ENCODE peak calls at places on chromosomes 5 and 9, in seven cellular contexts. N is Peyer's patch, G is GM23248, M is kidney epithelial cell, E is SJSA1, W is esophagus squamous epithelium, I is aorta. J is an unnamed sample. For H3K36me3, the result is how much of the 10 kb centered on the place peaks cover.

GRCh38 chr9:89413963-89414638 is 83.8 kb downstream of the SEMA4D start:
- DNase-seq in M (no peak), N (no peak), I (no peak), G (no peak), E (no peak), W (no peak), J (no peak)

GRCh38 chr5:90421136-90421535 is 11.6 kb upstream of the CETN3 start:
- DNase-seq in N (no peak), M (no peak), E (no peak), G (peak), W (no peak), I (no peak), J (no peak)

GRCh38 chr9:109245300-109245897 is 75.5 kb downstream of the EPB41L4B start:
- DNase-seq in I (no peak), N (no peak), M (no peak), W (no peak), G (no peak), E (no peak), J (no peak)

GRCh38 chr5:95907740-95908706 is 53.6 kb downstream of the ELL2 start:
- DNase-seq in G (no peak), M (no peak), I (no peak), N (no peak), W (no peak), E (no peak), J (no peak)

GRCh38 chr5:151408633-151409243 is 38.7 kb upstream of the SLC36A1 start:
- DNase-seq in G (no peak), N (no peak), E (no peak), W (no peak), M (no peak), I (no peak), J (no peak)

GRCh38 chr9:22986556-22986955 is 539.9 kb downstream of the DMRTA1 start:
- DNase-seq in I (no peak), M (no peak), G (no peak), W (no peak), N (no peak), E (no peak), J (no peak)

GRCh38 chr9:70893610-70894122 is 227.8 kb downstream of the TRPM3 start:
- DNase-seq in G (no peak), W (no peak), M (no peak), N (no peak), E (no peak), I (no peak), J (no peak)

GRCh38 chr5:154118385-154118784 is 72.1 kb upstream of the GALNT10 start:
- DNase-seq in M (no peak), G (no peak), E (no peak), W (no peak), N (no peak), I (no peak), J (no peak)

GRCh38 chr9:91946196-91946595 is 3.8 kb downstream of the ROR2 start:
- DNase-seq in E (peak), M (no peak), N (no peak), G (no peak), I (no peak), W (no peak), J (no peak)

GRCh38 chr5:5350101-5350500 is 72.4 kb upstream of the ICE1 start:
- DNase-seq in E (peak), M (no peak), I (no peak), G (peak), N (no peak), W (no peak), J (no peak)

GRCh38 chr5:54742417-54742889 is 224.9 kb downstream of the SNX18 start:
- DNase-seq in G (peak), E (peak), W (no peak), M (peak), N (no peak), I (no peak), J (no peak)

GRCh38 chr5:168656633-168657032 is 77.5 kb upstream of the PANK3 start:
- DNase-seq in I (no peak), W (no peak), E (no peak), M (no peak), N (no peak), G (peak), J (no peak)

GRCh38 chr5:32193591-32193990 is 19.5 kb upstream of the GOLPH3 start:
- DNase-seq in W (no peak), I (peak), G (peak), E (peak), M (peak), N (peak), J (no peak)

DNA sequence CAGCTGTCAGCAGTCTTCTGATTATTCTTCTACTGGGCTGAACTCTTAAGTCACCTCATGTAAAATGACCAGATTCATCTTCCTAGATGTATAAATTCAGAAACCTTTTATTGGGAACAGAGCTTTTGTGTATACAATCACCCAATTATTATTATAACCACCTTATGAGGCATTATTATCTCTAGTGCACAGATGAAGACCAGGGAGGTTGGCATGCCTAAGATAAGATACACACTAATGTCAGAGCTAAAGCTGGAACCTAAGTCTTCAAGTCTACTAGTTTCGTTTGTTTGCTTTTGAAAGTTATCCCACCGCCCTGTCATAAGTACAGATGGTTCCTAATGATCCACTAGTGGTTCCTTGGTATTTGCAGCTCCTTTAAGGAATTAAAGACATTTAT is 14.1 kb downstream of the NDUFA8 start:
- DNase-seq in G (no peak), E (no peak), M (no peak), N (no peak), W (no peak), I (no peak), J (no peak)
- H3K36me3 ChIP-seq in G (under half), E (under half), M (under half), N (under half), W (half or more), I (under half), J (under half)

DNA sequence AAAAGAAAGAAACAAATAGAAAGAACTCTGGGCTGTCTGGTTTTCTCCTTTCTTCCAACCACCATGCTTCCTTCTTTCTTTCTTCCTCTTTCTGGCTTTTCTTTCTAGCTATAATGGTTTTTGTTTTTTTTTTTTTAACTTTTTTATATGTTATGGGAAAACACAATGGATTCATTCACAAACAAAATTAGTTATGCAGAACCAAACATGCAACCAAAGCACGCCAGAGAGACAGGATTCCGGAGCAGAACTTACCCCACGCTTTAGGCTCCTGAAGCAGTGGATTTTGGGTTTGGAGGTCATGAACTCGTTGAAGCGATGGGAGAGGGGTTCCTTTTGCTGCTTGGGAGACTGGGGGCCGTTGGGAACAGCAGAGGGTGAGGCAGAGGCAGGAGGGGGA is 88.3 kb downstream of the USP20 start:
- DNase-seq in G (no peak), M (no peak), N (no peak), W (no peak), E (no peak), I (no peak), J (no peak)
- H3K36me3 ChIP-seq in G (under half), M (under half), N (under half), W (half or more), E (under half), I (under half), J (half or more)

DNA sequence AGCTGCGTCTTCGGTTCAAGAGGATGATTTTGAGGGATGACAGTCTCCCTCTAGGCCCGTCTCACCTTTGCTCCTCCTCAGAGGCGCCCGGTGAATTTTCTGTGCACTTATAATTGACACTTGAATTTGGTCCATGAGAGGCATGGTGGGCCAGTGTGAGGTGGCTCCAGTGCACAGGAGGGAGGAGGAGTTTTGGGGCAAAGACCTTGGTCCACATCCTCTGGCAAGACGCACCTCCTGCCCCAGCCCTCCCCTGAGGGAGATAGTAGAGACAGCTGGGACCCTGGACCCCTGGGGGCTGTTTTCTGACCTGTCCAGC is 28.1 kb downstream of the FGD3 start:
- DNase-seq in W (no peak), I (no peak), E (no peak), N (no peak), M (no peak), G (no peak), J (no peak)
- H3K36me3 ChIP-seq in W (under half), I (under half), E (under half), N (under half), M (under half), G (under half), J (under half)

GRCh38 chr5:178117911-178118310 is 4.6 kb downstream of the N4BP3 start:
- DNase-seq in M (no peak), W (no peak), I (no peak), N (no peak), G (no peak), E (no peak), J (no peak)

GRCh38 chr5:178115835-178116405 is 2.6 kb downstream of the N4BP3 start:
- DNase-seq in W (no peak), G (no peak), I (no peak), M (no peak), E (no peak), N (no peak), J (no peak)

GRCh38 chr5:178118345-178118744 is 5.0 kb downstream of the N4BP3 start:
- DNase-seq in E (no peak), M (no peak), I (no peak), W (no peak), G (no peak), N (no peak), J (no peak)

GRCh38 chr5:178115136-178115834 is 2.0 kb downstream of the N4BP3 start:
- DNase-seq in N (no peak), E (no peak), M (no peak), W (no peak), I (no peak), G (no peak), J (no peak)

DNA sequence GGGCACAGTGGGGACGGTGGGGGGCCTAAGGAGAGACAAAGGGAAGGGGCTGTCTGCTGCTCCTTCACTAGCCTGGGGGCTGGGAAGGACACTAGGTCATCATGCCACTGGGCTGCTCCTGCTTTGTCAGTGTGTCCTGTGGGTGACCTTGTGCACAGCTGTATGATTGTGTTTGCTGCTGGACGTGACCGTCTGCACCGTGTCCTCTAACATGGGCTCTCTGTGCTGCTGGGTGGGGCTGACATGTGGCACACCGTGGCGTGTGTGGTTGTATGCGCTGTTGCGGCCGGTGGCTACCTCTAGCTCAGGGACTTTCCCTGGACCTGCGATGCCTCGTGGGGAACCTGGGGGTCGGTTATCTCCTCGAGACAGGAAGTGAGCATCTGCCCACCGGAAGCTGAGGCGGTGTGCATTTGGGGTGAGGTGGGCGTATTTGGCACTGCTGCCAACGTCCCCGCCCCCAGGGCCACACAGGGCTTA is 3.1 kb downstream of the N4BP3 start:
- DNase-seq in G (no peak), E (peak), I (no peak), N (no peak), W (no peak), M (no peak), J (peak)
- H3K36me3 ChIP-seq in G (under half), E (under half), I (under half), N (under half), W (under half), M (under half), J (under half)

J was measured in naive thymus-derived CD4-positive, alpha-beta T cell.